ENCODE peak calls at places on chromosomes 13 and 19, in four cellular contexts. J, L, R and N are unnamed samples.

GRCh38 chr13:84912720-84913119 is 886.5 kb downstream of the SLITRK6 start:
- DNase-seq in J (no peak), L (no peak), R (no peak), N (no peak)

GRCh38 chr13:31242935-31243334 is 43.2 kb downstream of the B3GLCT start:
- DNase-seq in J (no peak), L (no peak), R (no peak), N (no peak)

GRCh38 chr13:33015791-33016323 is 366 bp upstream of the KL start:
- DNase-seq in J (no peak), L (no peak), R (no peak), N (no peak)

GRCh38 chr19:54896036-54896435 is 9.9 kb upstream of the NCR1 start:
- DNase-seq in J (no peak), L (no peak), R (no peak), N (no peak)

GRCh38 chr13:101988140-101988539 is 413.7 kb downstream of the FGF14 start:
- DNase-seq in J (no peak), L (no peak), R (no peak), N (no peak)

GRCh38 chr19:46907880-46908279 is 47.1 kb downstream of the ARHGAP35 start:
- DNase-seq in J (no peak), L (no peak), R (no peak), N (no peak)

GRCh38 chr13:27976362-27977177 is 7.5 kb upstream of the CDX2 start:
- DNase-seq in J (no peak), L (no peak), R (no peak), N (no peak)

GRCh38 chr19:3683405-3683865 is 16.8 kb downstream of the PIP5K1C start:
- DNase-seq in J (no peak), L (peak; percentile 92), R (peak; percentile 84), N (no peak)

GRCh38 chr13:94254737-94255136 is 224.7 kb downstream of the DCT start:
- DNase-seq in J (no peak), L (no peak), R (no peak), N (no peak)

GRCh38 chr19:44438441-44438840 is 9.8 kb downstream of the ZNF229 start:
- DNase-seq in J (no peak), L (no peak), R (no peak), N (no peak)

GRCh38 chr19:18848860-18849661 is 17.3 kb downstream of the UPF1 start:
- DNase-seq in J (no peak), L (no peak), R (no peak), N (no peak)

GRCh38 chr19:2537544-2537943 is 61.6 kb downstream of the GADD45B start:
- DNase-seq in J (no peak), L (no peak), R (no peak), N (no peak)

GRCh38 chr13:110921209-110921608 is 6.3 kb upstream of the ANKRD10 start:
- DNase-seq in J (no peak), L (no peak), R (no peak), N (no peak)

GRCh38 chr19:3783660-3784584 is 2.3 kb downstream of the MATK start:
- DNase-seq in J (no peak), L (no peak), R (no peak), N (no peak)

GRCh38 chr13:28750187-28751045 is 31.6 kb upstream of the SLC46A3 start:
- DNase-seq in J (no peak), L (no peak), R (no peak), N (no peak)

GRCh38 chr19:55346725-55347441 is 7.2 kb downstream of the KMT5C start:
- DNase-seq in J (no peak), L (no peak), R (no peak), N (no peak)

GRCh38 chr19:703651-704446 is 4.9 kb upstream of the PALM start:
- DNase-seq in J (peak; percentile 56), L (peak; percentile 17), R (no peak), N (no peak)

GRCh38 chr13:26050568-26051230 is 1.1 kb downstream of the SHISA2 start:
- DNase-seq in J (no peak), L (peak; percentile 46), R (no peak), N (no peak)